ENCODE peak calls at places on chromosomes 16 and 17, in nine cellular contexts. Z, R, G, W, C, S, X, T and K are unnamed samples.

GRCh38 chr17:31598921-31599571 is 207.6 kb downstream of the RAB11FIP4 start:
- DNase-seq in C (no peak), X (no peak), S (no peak), G (no peak), Z (no peak), T (no peak), R (no peak), W (peak; percentile 58), K (no peak)

GRCh38 chr17:42096360-42097111 is 1.7 kb downstream of the ZNF385C start:
- DNase-seq in Z (no peak), R (no peak), C (no peak), T (no peak), G (no peak), X (no peak), S (no peak), W (no peak), K (no peak)

GRCh38 chr16:85416267-85417109 is 196.6 kb upstream of the GSE1 start:
- DNase-seq in C (peak; percentile 41), S (no peak), Z (no peak), T (no peak), R (peak; percentile 72), W (no peak), G (no peak), X (peak; percentile 76), K (peak; percentile 67)

GRCh38 chr17:46212634-46213435 is 19.6 kb upstream of the KANSL1 start:
- DNase-seq in R (peak; percentile 65), T (peak; percentile 70), C (peak; percentile 56), G (peak; percentile 76), Z (peak; percentile 71), X (peak; percentile 78), W (no peak), S (peak; percentile 54), K (peak; percentile 95)

GRCh38 chr16:70781800-70782199 is 19.2 kb downstream of the VAC14 start:
- DNase-seq in W (no peak), S (no peak), G (no peak), X (no peak), C (no peak), Z (no peak), T (no peak), R (no peak), K (no peak)

GRCh38 chr17:30831257-30831656 is 509 bp upstream of the ATAD5 start:
- DNase-seq in R (peak; percentile 30), T (no peak), W (no peak), S (no peak), Z (no peak), X (no peak), C (no peak), G (no peak), K (peak; percentile 44)

GRCh38 chr17:11539637-11540036 is 58.6 kb upstream of the DNAH9 start:
- DNase-seq in T (no peak), C (no peak), S (no peak), G (no peak), W (no peak), Z (no peak), R (no peak), X (no peak), K (no peak)

GRCh38 chr17:58968662-58969061 is 138.0 kb downstream of the TRIM37 start:
- DNase-seq in S (no peak), G (no peak), W (no peak), T (no peak), Z (no peak), C (no peak), R (no peak), X (no peak), K (no peak)

GRCh38 chr17:65328567-65328966 is 191.4 kb downstream of the RGS9 start:
- DNase-seq in Z (no peak), R (no peak), X (no peak), S (no peak), C (no peak), G (no peak), T (no peak), W (no peak), K (no peak)

GRCh38 chr17:41451154-41451728 is 10.5 kb upstream of the KRT38 start:
- DNase-seq in Z (peak; percentile 28), X (no peak), S (no peak), C (no peak), R (no peak), G (peak; percentile 9), W (no peak), T (no peak), K (no peak)

GRCh38 chr16:3115011-3115410 is 2.6 kb downstream of the ZNF205 start:
- DNase-seq in S (no peak), C (no peak), R (no peak), W (no peak), T (no peak), X (no peak), G (no peak), Z (no peak), K (no peak)

GRCh38 chr16:72241930-72242329 is 70.0 kb upstream of the PMFBP1 start:
- DNase-seq in X (peak; percentile 64), C (no peak), S (peak; percentile 23), W (no peak), R (peak; percentile 6), G (peak; percentile 59), T (no peak), Z (peak; percentile 66), K (peak; percentile 60)

GRCh38 chr16:70689035-70689969 is 3.4 kb upstream of the MTSS2 start:
- DNase-seq in W (no peak), Z (no peak), C (no peak), S (no peak), T (peak; percentile 86), G (no peak), X (no peak), R (no peak), K (no peak)

GRCh38 chr17:51904379-51904778 is 254.1 kb downstream of the CA10 start:
- DNase-seq in S (no peak), X (no peak), T (no peak), W (no peak), C (no peak), G (no peak), R (no peak), Z (no peak), K (no peak)

GRCh38 chr16:50172195-50172922 is 19.3 kb downstream of the TENT4B start:
- DNase-seq in R (no peak), S (no peak), W (no peak), X (no peak), Z (no peak), T (no peak), C (no peak), G (no peak), K (no peak)

GRCh38 chr17:74686761-74687160 is 26.0 kb downstream of the CD300LF start:
- DNase-seq in X (no peak), T (no peak), R (no peak), G (no peak), W (no peak), C (no peak), Z (no peak), S (no peak), K (no peak)

GRCh38 chr17:44587339-44587738 is 30.1 kb downstream of the FZD2 start:
- DNase-seq in X (peak; percentile 98), G (peak; percentile 86), C (no peak), R (no peak), Z (peak; percentile 90), S (peak; percentile 49), T (peak; percentile 82), W (peak; percentile 91), K (peak; percentile 97)

GRCh38 chr16:88561485-88562369 is 8.5 kb upstream of the ZC3H18 start:
- DNase-seq in T (no peak), S (peak; percentile 13), W (no peak), G (peak; percentile 54), C (peak; percentile 43), Z (peak; percentile 43), X (peak; percentile 76), R (peak; percentile 82), K (peak; percentile 63)